ENCODE peak calls at places on chromosome 10, in eight cellular contexts. O is RPMI8226; K is foreskin keratinocyte; A is activated CD4-positive, alpha-beta T cell treated with anti-CD3 and anti-CD28 coated beads, Interleukin-2, amount 10 ng/mL, durations not matched to agents 7 days and 5 days; L is pancreas; W is stimulated activated CD4-positive, alpha-beta T cell treated with anti-CD3 and anti-CD28 coated beads, Interleukin-12 subunit alpha, Interleukin-12 subunit beta, amount 100 ng/mL, for 48 hours; T is SK-N-SH; Q is activated naive CD4-positive, alpha-beta T cell treated with anti-CD3 and anti-CD28 coated beads, Interleukin-2, amount 10 ng/mL, durations not matched to agents 7 days and 5 days. Y is an unnamed sample.

GRCh38 chr10:15045380-15045779 is 1.6 kb downstream of the OLAH start:
- DNase-seq in O (no peak), K (no peak), A (no peak), L (no peak), W (no peak), T (no peak), Q (no peak), Y (no peak)

GRCh38 chr10:23338155-23338828 is 6.3 kb downstream of the C10orf67 start:
- DNase-seq in O (no peak), K (peak), A (no peak), L (peak), W (no peak), T (no peak), Q (no peak), Y (no peak)

GRCh38 chr10:126931548-126931947 is 26.3 kb downstream of the DOCK1 start:
- DNase-seq in O (no peak), K (no peak), A (no peak), L (no peak), W (no peak), T (no peak), Q (no peak), Y (no peak)

GRCh38 chr10:89398003-89398749 is 5.8 kb downstream of the IFIT1 start:
- DNase-seq in O (no peak), K (no peak), A (no peak), L (no peak), W (no peak), T (no peak), Q (no peak), Y (no peak)

GRCh38 chr10:22219308-22219707 is 1.5 kb upstream of the EBLN1 start:
- DNase-seq in O (no peak), K (peak), A (no peak), L (no peak), W (no peak), T (no peak), Q (no peak), Y (no peak)

GRCh38 chr10:91587710-91588638 is 44.9 kb downstream of the PPP1R3C start:
- DNase-seq in O (no peak), K (no peak), A (no peak), L (peak), W (no peak), T (no peak), Q (no peak), Y (no peak)

GRCh38 chr10:71801357-71801756 is 28.0 kb upstream of the VSIR start:
- DNase-seq in O (peak), K (no peak), A (no peak), L (no peak), W (no peak), T (no peak), Q (no peak), Y (no peak)

GRCh38 chr10:75592888-75593643 is 161.6 kb downstream of the LRMDA start:
- DNase-seq in O (no peak), K (no peak), A (no peak), L (no peak), W (no peak), T (no peak), Q (no peak), Y (no peak)

GRCh38 chr10:116756277-116756676 is 13.9 kb upstream of the HSPA12A start:
- DNase-seq in O (no peak), K (no peak), A (no peak), L (no peak), W (no peak), T (no peak), Q (no peak), Y (no peak)

GRCh38 chr10:35391153-35391953 is 55.0 kb downstream of the CCNY start:
- DNase-seq in O (no peak), K (no peak), A (no peak), L (no peak), W (no peak), T (no peak), Q (no peak), Y (no peak)

GRCh38 chr10:86931872-86932271 is 25.5 kb downstream of the MMRN2 start:
- DNase-seq in O (no peak), K (no peak), A (no peak), L (no peak), W (no peak), T (no peak), Q (no peak), Y (no peak)

GRCh38 chr10:70931168-70931805 is 42.9 kb upstream of the PCBD1 start:
- DNase-seq in O (no peak), K (peak), A (no peak), L (no peak), W (no peak), T (no peak), Q (no peak), Y (no peak)